ENCODE peak calls at places on chromosome 16, in nine cellular contexts. D is ovary, Z is esophagus muscularis mucosa, V is sigmoid colon, J is A549, A is K562, N is SK-N-SH, M is tibial nerve, F is upper lobe of left lung. T is an unnamed sample.
A peak's percentile ranks its signal among the peaks of the same experiment; 100 is the strongest.

GRCh38 chr16:85555549-85556455 is 57.3 kb upstream of the GSE1 start:
- DNase-seq in J (peak; percentile 18), A (no peak), F (peak; percentile 60), N (peak; percentile 87), V (no peak), M (peak; percentile 33), D (peak; percentile 63), Z (no peak), T (peak; percentile 55)

GRCh38 chr16:2178321-2179106 is 17.9 kb downstream of the CASKIN1 start:
- DNase-seq in M (no peak), V (no peak), D (no peak), A (peak; percentile 85), N (peak; percentile 73), J (peak; percentile 60), F (no peak), Z (no peak), T (no peak)

GRCh38 chr16:49019081-49019633 is 262.5 kb downstream of the CBLN1 start:
- DNase-seq in N (no peak), Z (no peak), D (no peak), M (no peak), F (no peak), A (no peak), V (no peak), J (no peak), T (no peak)

GRCh38 chr16:66847533-66848057 is 3.4 kb downstream of the CA7 start:
- DNase-seq in N (no peak), D (no peak), J (no peak), F (no peak), V (no peak), M (no peak), A (no peak), Z (no peak), T (no peak)

GRCh38 chr16:19294156-19294649 is 8.7 kb downstream of the CLEC19A start:
- DNase-seq in N (no peak), A (no peak), V (peak; percentile 72), Z (no peak), D (no peak), J (peak; percentile 45), F (peak; percentile 76), M (peak; percentile 40), T (no peak)

GRCh38 chr16:81036751-81037350 is 1.2 kb downstream of the ATMIN start:
- DNase-seq in D (no peak), M (no peak), N (peak; percentile 25), J (peak; percentile 8), V (no peak), Z (no peak), A (peak; percentile 73), F (no peak), T (no peak)

GRCh38 chr16:8713635-8714097 is 39.2 kb downstream of the ABAT start:
- DNase-seq in A (no peak), Z (no peak), V (no peak), J (no peak), D (no peak), M (no peak), N (peak; percentile 49), F (no peak), T (no peak)

GRCh38 chr16:77307764-77308561 is 108.8 kb downstream of the SYCE1L start:
- DNase-seq in A (no peak), F (no peak), N (no peak), J (peak; percentile 73), V (no peak), D (no peak), M (no peak), Z (no peak), T (no peak)

GRCh38 chr16:22888791-22889190 is 74.8 kb downstream of the HS3ST2 start:
- DNase-seq in D (no peak), J (no peak), A (no peak), V (no peak), Z (no peak), N (no peak), F (no peak), M (no peak), T (no peak)

GRCh38 chr16:81495321-81496234 is 51.0 kb downstream of the CMIP start:
- DNase-seq in N (peak; percentile 73), Z (no peak), M (no peak), A (peak; percentile 99), F (peak; percentile 66), J (no peak), D (no peak), V (no peak), T (peak; percentile 48)

GRCh38 chr16:84730406-84731106 is 30.8 kb downstream of the USP10 start:
- DNase-seq in A (peak; percentile 90), M (peak; percentile 68), D (peak; percentile 35), V (peak; percentile 87), F (peak; percentile 90), Z (no peak), N (peak; percentile 50), J (peak; percentile 87), T (peak; percentile 63)

GRCh38 chr16:52386694-52387093 is 160.2 kb downstream of the TOX3 start:
- DNase-seq in V (no peak), A (no peak), J (no peak), F (no peak), Z (no peak), M (no peak), N (no peak), D (no peak), T (no peak)

GRCh38 chr16:29790183-29790948 is at the start of gene KIF22:
- DNase-seq in Z (peak; percentile 100), M (peak; percentile 99), D (peak; percentile 99), N (peak; percentile 99), F (peak; percentile 99), A (peak; percentile 100), V (peak; percentile 100), J (peak; percentile 99), T (peak; percentile 100)

GRCh38 chr16:84952335-84953050 is 58.8 kb downstream of the ZDHHC7 start:
- DNase-seq in D (peak; percentile 81), V (peak; percentile 93), J (peak; percentile 80), N (peak; percentile 85), M (peak; percentile 96), A (peak; percentile 99), Z (peak; percentile 95), F (peak; percentile 87), T (peak; percentile 85)

GRCh38 chr16:31082368-31083045 is 6.2 kb downstream of the PRSS53 start:
- DNase-seq in M (no peak), F (no peak), Z (no peak), V (peak; percentile 55), D (no peak), A (no peak), N (no peak), J (no peak), T (no peak)

GRCh38 chr16:80288616-80289015 is 252.2 kb upstream of the DYNLRB2 start:
- DNase-seq in J (no peak), V (no peak), N (no peak), D (no peak), M (no peak), A (no peak), Z (no peak), F (no peak), T (no peak)

GRCh38 chr16:55821210-55821609 is 11.7 kb downstream of the CES1 start:
- DNase-seq in A (no peak), D (no peak), M (no peak), J (no peak), F (no peak), V (no peak), Z (no peak), N (no peak), T (no peak)

GRCh38 chr16:75494696-75495601 is at the start of gene CHST6:
- DNase-seq in M (no peak), N (peak; percentile 67), V (no peak), A (peak; percentile 43), J (peak; percentile 17), F (no peak), D (no peak), Z (no peak), T (no peak)

GRCh38 chr16:17364319-17365210 is 106.2 kb downstream of the XYLT1 start:
- DNase-seq in Z (no peak), M (peak; percentile 45), A (no peak), J (no peak), D (no peak), V (no peak), N (peak; percentile 25), F (no peak), T (no peak)
- H3K4me3 ChIP-seq in Z (no peak overlapping the region), M (no peak overlapping the region), A (no peak overlapping the region), J (no peak overlapping the region), D (no peak overlapping the region), V (no peak overlapping the region), N (no peak overlapping the region), F (no peak overlapping the region), T (no peak overlapping the region)

GRCh38 chr16:4245400-4245799 is 3.5 kb upstream of the SRL start:
- DNase-seq in M (no peak), A (no peak), Z (no peak), D (no peak), F (no peak), N (no peak), J (no peak), V (no peak), T (no peak)
- TF ChIP-seq EP300 in M (no peak), A (no peak), Z (no peak), D (no peak), F (no peak), N (no peak), J (no peak), V (no peak), T (no peak)

GRCh38 chr16:88973007-88973410 is 4.0 kb downstream of the CBFA2T3 start:
- DNase-seq in M (no peak), Z (no peak), J (no peak), A (peak; percentile 87), N (no peak), V (no peak), D (no peak), F (no peak), T (no peak)

GRCh38 chr16:88973415-88974050 is 3.5 kb downstream of the CBFA2T3 start:
- DNase-seq in N (no peak), D (no peak), M (no peak), Z (no peak), F (no peak), A (no peak), J (no peak), V (no peak), T (no peak)

GRCh38 chr16:88975511-88976061 is 1.4 kb downstream of the CBFA2T3 start:
- DNase-seq in V (no peak), Z (no peak), N (no peak), D (no peak), A (peak; percentile 52), M (no peak), F (peak; percentile 41), J (no peak), T (no peak)

GRCh38 chr16:88974080-88974479 is 2.9 kb downstream of the CBFA2T3 start:
- DNase-seq in A (no peak), D (no peak), V (no peak), N (no peak), Z (no peak), J (no peak), F (no peak), M (no peak), T (no peak)

GRCh38 chr16:88974641-88975215 is 2.3 kb downstream of the CBFA2T3 start:
- DNase-seq in Z (no peak), J (no peak), D (no peak), A (no peak), N (no peak), M (no peak), V (no peak), F (no peak), T (no peak)
- H3K4me3 ChIP-seq in Z (no peak overlapping the region), J (no peak overlapping the region), D (no peak overlapping the region), A (peak overlapping the region; percentile 85), N (no peak overlapping the region), M (no peak overlapping the region), V (no peak overlapping the region), F (no peak overlapping the region), T (peak overlapping the region; percentile 39)

DNA sequence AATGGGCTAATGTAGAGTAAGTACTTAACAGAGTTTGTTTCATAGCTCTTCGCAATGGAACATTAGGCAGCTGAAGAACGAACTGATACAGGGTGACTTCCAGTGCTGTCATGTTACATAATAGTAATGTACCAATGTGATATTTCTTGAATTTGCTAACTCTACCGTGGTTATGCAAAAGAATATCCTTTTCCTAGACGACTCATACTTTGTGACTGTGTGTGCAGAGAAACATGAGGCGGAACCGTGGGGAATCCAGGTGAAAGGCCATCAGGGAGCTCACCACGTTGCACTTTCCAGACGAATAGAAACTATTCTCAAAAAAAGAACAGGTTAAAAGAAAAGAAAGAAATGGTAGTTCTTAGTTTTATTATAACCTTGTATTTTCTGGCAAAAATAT is 13.2 kb downstream of the NOB1 start:
- DNase-seq in N (no peak), A (no peak), F (no peak), J (no peak), D (no peak), V (no peak), M (no peak), Z (no peak), T (no peak)
- TF ChIP-seq EP300 in N (no peak), A (no peak), F (no peak), J (no peak), D (no peak), V (no peak), M (no peak), Z (no peak), T (no peak)

T was measured in stomach.